ENCODE peak calls at places on chromosomes 2 and 18, in nine cellular contexts. B is mucosa of descending colon, J is fibroblast of lung, F is AG10803, H is heart left ventricle, G is fibroblast of pulmonary artery, Q is brain microvascular endothelial cell, A is lower leg skin, O is kidney. S is an unnamed sample.

GRCh38 chr2:225737556-225737955 is 338.0 kb downstream of the NYAP2 start:
- DNase-seq in G (peak; percentile 34), B (no peak), J (peak; percentile 11), H (no peak), A (no peak), F (peak; percentile 5), Q (no peak), O (no peak), S (peak; percentile 50)

GRCh38 chr2:107094450-107094986 is 208.6 kb upstream of the ST6GAL2 start:
- DNase-seq in J (no peak), F (no peak), B (no peak), O (no peak), G (no peak), Q (no peak), H (no peak), A (no peak), S (no peak)

GRCh38 chr2:10834300-10834699 is 21.7 kb upstream of the PDIA6 start:
- DNase-seq in F (no peak), B (no peak), Q (no peak), H (no peak), J (no peak), A (no peak), O (no peak), G (no peak), S (peak; percentile 14)

GRCh38 chr18:37483221-37483971 is 82.2 kb downstream of the CELF4 start:
- DNase-seq in A (no peak), O (no peak), F (peak; percentile 2), G (peak; percentile 60), H (no peak), J (peak; percentile 35), Q (peak; percentile 7), B (peak; percentile 29), S (peak; percentile 12)

GRCh38 chr2:121502246-121502645 is 28.4 kb upstream of the RNU4ATAC start:
- DNase-seq in B (no peak), A (no peak), G (peak; percentile 67), J (peak; percentile 74), Q (peak; percentile 88), H (no peak), O (no peak), F (peak; percentile 66), S (peak; percentile 80)

GRCh38 chr2:120567128-120567527 is 168.5 kb upstream of the GLI2 start:
- DNase-seq in G (no peak), Q (no peak), B (no peak), A (no peak), J (no peak), F (no peak), H (no peak), O (no peak), S (no peak)

GRCh38 chr2:235518317-235519090 is 24.7 kb downstream of the AGAP1 start:
- DNase-seq in A (no peak), G (peak; percentile 31), Q (no peak), O (no peak), B (peak; percentile 56), F (no peak), H (no peak), J (peak; percentile 21), S (no peak)

GRCh38 chr2:241702155-241702404 is 241 bp downstream of the ING5 start:
- DNase-seq in F (no peak), A (no peak), O (no peak), G (peak; percentile 83), J (peak; percentile 84), Q (no peak), B (peak; percentile 80), H (no peak), S (peak; percentile 77)

GRCh38 chr2:68317971-68318685 is 1.6 kb downstream of the CNRIP1 start:
- DNase-seq in H (peak; percentile 20), G (peak; percentile 3), A (no peak), Q (no peak), J (peak; percentile 16), B (peak; percentile 2), O (no peak), F (no peak), S (peak; percentile 12)

GRCh38 chr2:174787485-174788205 is 23.4 kb upstream of the CHRNA1 start:
- DNase-seq in H (no peak), G (peak; percentile 86), B (no peak), F (peak; percentile 100), A (no peak), O (no peak), J (peak; percentile 99), Q (peak; percentile 96), S (peak; percentile 99)

GRCh38 chr18:70154591-70155194 is 50.8 kb downstream of the RTTN start:
- DNase-seq in O (no peak), H (no peak), A (no peak), Q (peak; percentile 92), F (peak; percentile 85), J (peak; percentile 75), B (no peak), G (peak; percentile 61), S (peak; percentile 80)

GRCh38 chr2:154608438-154608837 is 90.1 kb upstream of the KCNJ3 start:
- DNase-seq in Q (no peak), F (no peak), G (no peak), O (no peak), J (no peak), B (no peak), A (no peak), H (no peak), S (no peak)

GRCh38 chr18:27363918-27364317 is 178.8 kb upstream of the CHST9 start:
- DNase-seq in A (no peak), Q (no peak), B (no peak), F (no peak), O (no peak), G (peak; percentile 8), H (no peak), J (no peak), S (peak; percentile 20)

GRCh38 chr2:239937866-239938640 is 87.1 kb downstream of the NDUFA10 start:
- DNase-seq in J (no peak), O (peak; percentile 55), Q (no peak), F (no peak), B (no peak), H (peak; percentile 11), A (peak; percentile 37), G (no peak), S (no peak)

GRCh38 chr2:237723613-237724012 is 75.0 kb upstream of the RBM44 start:
- DNase-seq in G (no peak), H (no peak), J (peak; percentile 51), A (peak; percentile 79), Q (no peak), F (peak; percentile 44), B (peak; percentile 92), O (no peak), S (no peak)

GRCh38 chr2:148599112-148599991 is 45.2 kb upstream of the EPC2 start:
- DNase-seq in B (no peak), O (no peak), H (no peak), J (no peak), F (no peak), A (no peak), G (no peak), Q (no peak), S (no peak)

GRCh38 chr2:130824492-130825061 is 12.1 kb upstream of the ARHGEF4 start:
- DNase-seq in H (no peak), A (no peak), G (peak; percentile 99), J (peak; percentile 88), Q (peak; percentile 99), B (no peak), O (no peak), F (peak; percentile 67), S (peak; percentile 99)

GRCh38 chr2:147623328-147623727 is 221.5 kb upstream of the ACVR2A start:
- DNase-seq in A (no peak), Q (no peak), B (no peak), J (no peak), F (no peak), G (no peak), O (no peak), H (no peak), S (no peak)

GRCh38 chr2:19349911-19350677 is 8.3 kb downstream of the OSR1 start:
- DNase-seq in H (no peak), B (peak; percentile 78), F (no peak), G (peak; percentile 45), O (peak; percentile 80), A (peak; percentile 88), J (peak; percentile 20), Q (peak; percentile 34), S (peak; percentile 74)

GRCh38 chr2:84947010-84947593 is 23.9 kb upstream of the KCMF1 start:
- DNase-seq in F (no peak), B (no peak), G (no peak), J (no peak), O (no peak), H (no peak), Q (no peak), A (no peak), S (no peak)
- H3K4me3 ChIP-seq in F (no peak overlapping the region), B (no peak overlapping the region), G (no peak overlapping the region), J (no peak overlapping the region), O (no peak overlapping the region), H (no peak overlapping the region), Q (no peak overlapping the region), A (no peak overlapping the region), S (no peak overlapping the region)

DNA sequence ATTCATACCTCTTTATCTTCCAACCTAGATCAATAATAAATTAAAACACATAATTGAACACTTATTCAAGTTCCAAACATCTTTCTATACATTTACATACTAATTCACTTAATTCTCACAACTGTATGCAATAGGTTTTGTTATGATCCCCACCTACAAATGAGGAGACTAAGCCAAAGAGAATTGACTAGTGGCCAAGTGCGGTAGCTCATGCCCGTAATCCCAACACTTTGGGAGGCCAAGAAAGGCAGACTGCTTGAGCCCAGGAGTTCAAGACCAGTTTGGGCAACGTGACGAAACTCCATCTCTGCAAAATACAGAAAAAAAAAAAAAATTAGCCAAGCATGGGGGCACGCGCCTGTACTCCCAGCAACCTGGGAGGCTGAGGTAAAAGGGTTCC is 36.8 kb downstream of the KCNG3 start:
- DNase-seq in H (no peak), Q (no peak), J (no peak), B (no peak), G (no peak), A (no peak), F (no peak), O (no peak), S (no peak)
- TF ChIP-seq CTCF in H (no peak), Q (peak; percentile 49), J (no peak), B (no peak), G (peak; percentile 21), A (no peak), F (no peak), O (no peak), S (no peak)

GRCh38 chr2:219002395-219003266 is 9.4 kb upstream of the CRYBA2 start:
- DNase-seq in F (no peak), A (no peak), Q (peak; percentile 15), J (peak; percentile 8), G (peak; percentile 27), H (no peak), O (peak; percentile 82), B (peak; percentile 92), S (no peak)
- H3K4me3 ChIP-seq in F (no peak overlapping the region), A (no peak overlapping the region), Q (no peak overlapping the region), J (no peak overlapping the region), G (no peak overlapping the region), H (no peak overlapping the region), O (no peak overlapping the region), B (peak overlapping the region; percentile 25), S (no peak overlapping the region)

DNA sequence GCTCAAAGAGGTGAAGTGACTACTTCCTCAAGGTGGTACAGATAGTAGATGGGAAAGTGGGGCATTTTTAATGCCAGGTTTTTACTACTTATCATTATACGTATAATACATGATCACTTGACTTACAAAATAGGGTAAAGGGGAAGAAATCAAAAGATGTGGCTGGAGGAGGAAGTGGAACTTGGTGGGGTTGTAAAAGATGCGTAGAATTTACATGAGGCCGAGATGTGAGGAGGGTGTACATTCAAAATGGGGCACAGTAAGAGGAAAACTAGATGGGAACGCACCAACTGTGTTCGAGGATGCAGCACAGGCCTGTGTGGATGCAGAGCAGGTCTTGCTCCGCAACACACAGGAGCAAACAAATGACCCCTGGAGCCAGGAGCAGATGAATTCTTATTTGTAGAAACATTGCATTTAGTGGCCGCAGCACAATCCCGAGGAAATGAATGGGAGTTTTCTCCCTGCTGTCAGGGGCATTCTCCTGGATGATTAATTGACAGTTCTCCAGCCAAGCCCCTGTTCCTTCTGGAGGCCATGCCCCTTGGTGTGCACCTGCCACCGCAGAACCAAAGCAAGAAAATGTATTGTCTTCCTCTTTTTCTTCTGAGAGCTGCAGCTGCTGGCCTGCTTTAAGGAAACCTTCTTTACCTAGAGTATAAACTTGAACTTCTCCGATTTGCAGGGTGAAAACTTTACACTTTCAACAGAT is 403.2 kb downstream of the TXNL1 start:
- DNase-seq in G (no peak), J (no peak), F (no peak), O (no peak), B (no peak), Q (no peak), H (no peak), A (no peak), S (peak; percentile 42)
- TF ChIP-seq CTCF in G (no peak), J (no peak), F (no peak), O (no peak), B (no peak), Q (no peak), H (no peak), A (no peak), S (no peak)

S was measured in astrocyte of the spinal cord.